ENCODE peak calls at places on chromosomes 16 and 17, in seven cellular contexts. O is OCI-LY7, B is neuronal stem cell, I is mammary epithelial cell, F is GM23248, V is PC-3, K is PC-9. T is an unnamed sample.
A peak's percentile ranks its signal among the peaks of the same experiment; 100 is the strongest.

GRCh38 chr17:14859521-14859920 is 405.6 kb downstream of the PMP22 start:
- DNase-seq in O (no peak), B (no peak), I (no peak), F (peak; percentile 16), V (no peak), K (no peak), T (no peak)

GRCh38 chr16:15961060-15961511 is 11.7 kb downstream of the ABCC1 start:
- DNase-seq in O (peak; percentile 30), B (no peak), I (no peak), F (no peak), V (no peak), K (no peak), T (peak; percentile 81)

GRCh38 chr17:57515662-57516211 is 229.4 kb downstream of the CCDC182 start:
- DNase-seq in O (peak; percentile 36), B (no peak), I (no peak), F (peak; percentile 45), V (peak; percentile 42), K (no peak), T (no peak)

GRCh38 chr17:29575511-29576213 is 7.2 kb downstream of the TP53I13 start:
- DNase-seq in O (no peak), B (no peak), I (no peak), F (no peak), V (no peak), K (no peak), T (no peak)

GRCh38 chr16:13791095-13791494 is 128.9 kb upstream of the ERCC4 start:
- DNase-seq in O (peak; percentile 11), B (no peak), I (no peak), F (no peak), V (no peak), K (no peak), T (no peak)

GRCh38 chr17:76009447-76009846 is 8.8 kb downstream of the CDK3 start:
- DNase-seq in O (no peak), B (no peak), I (no peak), F (no peak), V (no peak), K (no peak), T (no peak)

GRCh38 chr17:12727881-12728280 is 61.4 kb upstream of the ARHGAP44 start:
- DNase-seq in O (no peak), B (no peak), I (no peak), F (no peak), V (no peak), K (no peak), T (no peak)

GRCh38 chr16:48184681-48185080 is 28.9 kb upstream of the ABCC12 start:
- DNase-seq in O (no peak), B (no peak), I (peak; percentile 50), F (no peak), V (no peak), K (no peak), T (no peak)

GRCh38 chr17:72445055-72445991 is 324.5 kb downstream of the SOX9 start:
- DNase-seq in O (no peak), B (no peak), I (no peak), F (no peak), V (no peak), K (no peak), T (no peak)

GRCh38 chr16:495127-495748 is 32.3 kb upstream of the CAPN15 start:
- DNase-seq in O (peak; percentile 24), B (no peak), I (peak; percentile 15), F (peak; percentile 58), V (peak; percentile 45), K (peak; percentile 47), T (no peak)

GRCh38 chr17:41835214-41835799 is 725 bp downstream of the NT5C3B start:
- DNase-seq in O (no peak), B (no peak), I (peak; percentile 5), F (peak; percentile 39), V (no peak), K (no peak), T (no peak)

GRCh38 chr17:74729368-74729767 is 7.7 kb upstream of the RAB37 start:
- DNase-seq in O (no peak), B (no peak), I (no peak), F (no peak), V (no peak), K (no peak), T (no peak)

GRCh38 chr16:72400257-72401078 is 228.5 kb upstream of the PMFBP1 start:
- DNase-seq in O (peak; percentile 60), B (peak; percentile 57), I (peak; percentile 28), F (peak; percentile 71), V (peak; percentile 58), K (peak; percentile 23), T (peak; percentile 73)

GRCh38 chr16:777826-778225 is 10.4 kb downstream of the RPUSD1 start:
- DNase-seq in O (no peak), B (no peak), I (no peak), F (peak; percentile 41), V (peak; percentile 27), K (peak; percentile 62), T (peak; percentile 14)

GRCh38 chr16:16133943-16134604 is 89.2 kb downstream of the ABCC6 start:
- DNase-seq in O (no peak), B (no peak), I (no peak), F (no peak), V (no peak), K (no peak), T (no peak)

GRCh38 chr16:24838554-24839266 is 7.1 kb upstream of the SLC5A11 start:
- DNase-seq in O (no peak), B (no peak), I (peak; percentile 30), F (peak; percentile 88), V (peak; percentile 30), K (peak; percentile 39), T (peak; percentile 65)

GRCh38 chr16:253833-254232 is 19.2 kb downstream of the FAM234A start:
- DNase-seq in O (no peak), B (no peak), I (no peak), F (no peak), V (no peak), K (no peak), T (no peak)

GRCh38 chr17:79991140-79991923 is 44.3 kb downstream of the TBC1D16 start:
- DNase-seq in O (peak; percentile 73), B (peak; percentile 69), I (peak; percentile 46), F (peak; percentile 92), V (peak; percentile 92), K (peak; percentile 81), T (peak; percentile 38)
- H2AFZ ChIP-seq in O (no peak overlapping the region), B (no peak overlapping the region), I (peak overlapping the region; percentile 31), F (peak overlapping the region; percentile 76), V (peak overlapping the region; percentile 88), K (no peak overlapping the region), T (no peak overlapping the region)

GRCh38 chr17:48100160-48100559 is 1.1 kb downstream of the CBX1 start:
- DNase-seq in O (no peak), B (no peak), I (peak; percentile 63), F (peak; percentile 86), V (no peak), K (no peak), T (peak; percentile 75)
- H2AFZ ChIP-seq in O (no peak overlapping the region), B (peak overlapping the region; percentile 88), I (peak overlapping the region; percentile 85), F (peak overlapping the region; percentile 86), V (peak overlapping the region; percentile 73), K (peak overlapping the region; percentile 95), T (no peak overlapping the region)

GRCh38 chr17:7856840-7857723 is at the start of gene NAA38:
- DNase-seq in O (peak; percentile 100), B (peak; percentile 100), I (peak; percentile 99), F (peak; percentile 100), V (peak; percentile 97), K (peak; percentile 97), T (peak; percentile 98)

GRCh38 chr17:7856081-7856791 is 1.1 kb downstream of the NAA38 start:
- DNase-seq in O (peak; percentile 56), B (peak; percentile 56), I (no peak), F (peak; percentile 66), V (peak; percentile 59), K (no peak), T (no peak)

GRCh38 chr17:7859028-7859427 is 1.2 kb downstream of the CYB5D1 start:
- DNase-seq in O (no peak), B (no peak), I (no peak), F (no peak), V (no peak), K (no peak), T (no peak)

GRCh38 chr17:7858487-7858832 is 657 bp downstream of the CYB5D1 start:
- DNase-seq in O (peak; percentile 83), B (peak; percentile 56), I (no peak), F (peak; percentile 92), V (peak; percentile 40), K (peak; percentile 53), T (peak; percentile 39)

DNA sequence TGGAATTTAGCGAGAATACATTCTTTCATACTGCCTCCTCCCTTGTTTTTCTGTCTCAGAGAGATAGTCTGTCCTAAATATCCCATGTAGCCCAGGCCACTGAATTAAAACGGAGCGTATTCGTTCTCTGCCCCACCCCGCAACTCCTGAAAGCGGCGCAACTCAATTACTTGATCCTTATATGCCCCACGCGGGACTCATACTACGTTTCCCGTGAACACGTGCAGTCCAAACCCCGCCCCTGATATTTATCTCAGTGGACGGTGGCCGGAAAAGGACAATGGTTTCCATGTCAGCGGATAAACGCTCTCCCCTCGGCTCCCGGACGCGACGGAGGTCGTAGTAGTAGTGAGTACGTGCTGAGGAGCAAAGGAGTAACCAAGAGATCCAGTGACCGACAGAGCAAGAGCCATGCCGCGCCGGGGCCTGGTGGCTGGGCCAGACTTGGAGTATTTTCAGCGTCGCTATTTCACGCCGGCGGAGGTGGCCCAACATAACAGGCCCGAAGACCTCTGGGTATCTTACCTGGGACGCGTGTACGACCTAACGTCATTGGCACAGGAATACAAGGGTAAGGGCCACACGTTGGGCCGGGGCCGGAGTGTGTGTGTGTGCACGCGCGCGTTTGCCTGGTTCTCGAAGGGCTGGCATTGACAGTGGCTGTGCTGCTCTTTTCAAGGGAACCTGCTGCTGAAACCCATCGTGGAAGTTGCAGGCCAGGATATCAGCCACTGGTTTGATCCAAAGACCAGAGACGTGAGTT is at the start of gene CYB5D1:
- DNase-seq in O (peak; percentile 89), B (peak; percentile 92), I (peak; percentile 92), F (peak; percentile 98), V (peak; percentile 90), K (peak; percentile 87), T (peak; percentile 89)
- H2AFZ ChIP-seq in O (peak within 1 kb of the TSS; percentile 66), B (peak within 1 kb of the TSS; percentile 93), I (peak within 1 kb of the TSS; percentile 93), F (peak within 1 kb of the TSS; percentile 84), V (peak within 1 kb of the TSS; percentile 90), K (peak within 1 kb of the TSS; percentile 78), T (peak within 1 kb of the TSS; percentile 83)

GRCh38 chr16:65119905-65120341 is 1.9 kb downstream of the CDH11 start:
- DNase-seq in O (no peak), B (peak; percentile 48), I (no peak), F (peak; percentile 74), V (peak; percentile 62), K (no peak), T (peak; percentile 85)
- H2AFZ ChIP-seq in O (no peak overlapping the region), B (peak overlapping the region; percentile 27), I (peak overlapping the region; percentile 94), F (peak overlapping the region; percentile 17), V (peak overlapping the region; percentile 19), K (no peak overlapping the region), T (no peak overlapping the region)

DNA sequence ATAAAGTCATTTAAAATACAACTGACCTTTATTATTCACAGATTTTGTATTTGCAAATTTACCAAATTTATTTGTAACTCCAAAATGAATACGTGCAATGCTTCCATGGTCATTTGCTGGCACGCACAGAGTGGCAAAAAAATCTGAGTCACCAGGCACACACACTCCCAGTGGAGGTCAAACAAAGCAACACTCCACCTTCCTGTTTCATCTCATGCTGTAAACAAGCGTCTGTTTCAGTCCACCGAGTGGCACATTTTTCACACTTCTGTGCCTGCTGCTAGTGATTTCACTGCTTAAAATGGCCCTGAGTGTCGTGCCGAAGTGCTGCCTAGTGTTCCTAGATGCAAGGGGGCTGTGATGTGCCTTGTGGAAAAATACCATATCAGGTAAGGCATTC is 17.8 kb upstream of the ITGAE start:
- DNase-seq in O (no peak), B (no peak), I (no peak), F (peak; percentile 46), V (peak; percentile 30), K (no peak), T (peak; percentile 45)
- H2AFZ ChIP-seq in O (no peak overlapping the region), B (no peak overlapping the region), I (no peak overlapping the region), F (no peak overlapping the region), V (no peak overlapping the region), K (no peak overlapping the region), T (no peak overlapping the region)

GRCh38 chr17:351875-352420 is 659 bp downstream of the RPH3AL start:
- DNase-seq in O (no peak), B (no peak), I (no peak), F (no peak), V (no peak), K (no peak), T (no peak)
- H2AFZ ChIP-seq in O (no peak overlapping the region), B (peak overlapping the region; percentile 92), I (peak overlapping the region; percentile 68), F (no peak overlapping the region), V (no peak overlapping the region), K (no peak overlapping the region), T (no peak overlapping the region)